ENCODE peak calls at places on chromosomes 4 and X, in nine cellular contexts. One of them, this sample, is unnamed.

GRCh38 chr4:184382189-184382846 is 92.0 kb downstream of the IRF2 start:
- DNase-seq in HL-60: no peak
- DNase-seq in cardiac fibroblast: no peak
- DNase-seq in T-helper 1 cell: no peak
- DNase-seq in activated CD4-positive, alpha-beta T cell treated with anti-CD3 and anti-CD28 coated beads, Interleukin-2, amount 10 ng/mL, durations not matched to agents 7 days and 5 days: peak; percentile 41
- DNase-seq in left colon: peak; percentile 38
- DNase-seq in HEK293T: no peak
- DNase-seq in chondrocyte: no peak
- DNase-seq in Kasumi-1: peak; percentile 51
- DNase-seq in this sample: no peak

GRCh38 chr4:140296335-140296753 is 77.1 kb upstream of the SCOC start:
- DNase-seq in HL-60: no peak
- DNase-seq in cardiac fibroblast: peak; percentile 75
- DNase-seq in T-helper 1 cell: no peak
- DNase-seq in activated CD4-positive, alpha-beta T cell treated with anti-CD3 and anti-CD28 coated beads, Interleukin-2, amount 10 ng/mL, durations not matched to agents 7 days and 5 days: no peak
- DNase-seq in left colon: peak; percentile 21
- DNase-seq in HEK293T: peak; percentile 42
- DNase-seq in chondrocyte: no peak
- DNase-seq in Kasumi-1: no peak
- DNase-seq in this sample: peak; percentile 18

GRCh38 chrX:80216086-80216485 is 201.5 kb downstream of the TBX22 start:
- DNase-seq in HL-60: peak; percentile 56
- DNase-seq in cardiac fibroblast: peak; percentile 41
- DNase-seq in T-helper 1 cell: no peak
- DNase-seq in activated CD4-positive, alpha-beta T cell treated with anti-CD3 and anti-CD28 coated beads, Interleukin-2, amount 10 ng/mL, durations not matched to agents 7 days and 5 days: no peak
- DNase-seq in left colon: no peak
- DNase-seq in HEK293T: no peak
- DNase-seq in chondrocyte: no peak
- DNase-seq in Kasumi-1: no peak
- DNase-seq in this sample: no peak

GRCh38 chr4:2478220-2478619 is 9.3 kb downstream of the RNF4 start:
- DNase-seq in HL-60: no peak
- DNase-seq in cardiac fibroblast: no peak
- DNase-seq in T-helper 1 cell: no peak
- DNase-seq in activated CD4-positive, alpha-beta T cell treated with anti-CD3 and anti-CD28 coated beads, Interleukin-2, amount 10 ng/mL, durations not matched to agents 7 days and 5 days: no peak
- DNase-seq in left colon: no peak
- DNase-seq in HEK293T: no peak
- DNase-seq in chondrocyte: no peak
- DNase-seq in Kasumi-1: no peak
- DNase-seq in this sample: no peak

GRCh38 chr4:86924805-86925204 is 10.0 kb upstream of the AFF1 start:
- DNase-seq in HL-60: no peak
- DNase-seq in cardiac fibroblast: peak; percentile 95
- DNase-seq in T-helper 1 cell: no peak
- DNase-seq in activated CD4-positive, alpha-beta T cell treated with anti-CD3 and anti-CD28 coated beads, Interleukin-2, amount 10 ng/mL, durations not matched to agents 7 days and 5 days: no peak
- DNase-seq in left colon: no peak
- DNase-seq in HEK293T: no peak
- DNase-seq in chondrocyte: no peak
- DNase-seq in Kasumi-1: no peak
- DNase-seq in this sample: no peak

GRCh38 chr4:128394778-128395177 is 107.2 kb upstream of the PGRMC2 start:
- DNase-seq in HL-60: no peak
- DNase-seq in cardiac fibroblast: peak; percentile 32
- DNase-seq in T-helper 1 cell: no peak
- DNase-seq in activated CD4-positive, alpha-beta T cell treated with anti-CD3 and anti-CD28 coated beads, Interleukin-2, amount 10 ng/mL, durations not matched to agents 7 days and 5 days: no peak
- DNase-seq in left colon: no peak
- DNase-seq in HEK293T: no peak
- DNase-seq in chondrocyte: no peak
- DNase-seq in Kasumi-1: no peak
- DNase-seq in this sample: no peak

GRCh38 chr4:156732634-156733033 is 239.0 kb downstream of the PDGFC start:
- DNase-seq in HL-60: no peak
- DNase-seq in cardiac fibroblast: no peak
- DNase-seq in T-helper 1 cell: no peak
- DNase-seq in activated CD4-positive, alpha-beta T cell treated with anti-CD3 and anti-CD28 coated beads, Interleukin-2, amount 10 ng/mL, durations not matched to agents 7 days and 5 days: no peak
- DNase-seq in left colon: no peak
- DNase-seq in HEK293T: no peak
- DNase-seq in chondrocyte: no peak
- DNase-seq in Kasumi-1: peak; percentile 16
- DNase-seq in this sample: no peak

GRCh38 chr4:54165438-54165837 is 63.7 kb upstream of the PDGFRA start:
- DNase-seq in HL-60: no peak
- DNase-seq in cardiac fibroblast: peak; percentile 90
- DNase-seq in T-helper 1 cell: no peak
- DNase-seq in activated CD4-positive, alpha-beta T cell treated with anti-CD3 and anti-CD28 coated beads, Interleukin-2, amount 10 ng/mL, durations not matched to agents 7 days and 5 days: no peak
- DNase-seq in left colon: no peak
- DNase-seq in HEK293T: no peak
- DNase-seq in chondrocyte: no peak
- DNase-seq in Kasumi-1: no peak
- DNase-seq in this sample: no peak

GRCh38 chrX:133350751-133351150 is 64.5 kb downstream of the GPC4 start:
- DNase-seq in HL-60: no peak
- DNase-seq in cardiac fibroblast: peak; percentile 21
- DNase-seq in T-helper 1 cell: no peak
- DNase-seq in activated CD4-positive, alpha-beta T cell treated with anti-CD3 and anti-CD28 coated beads, Interleukin-2, amount 10 ng/mL, durations not matched to agents 7 days and 5 days: no peak
- DNase-seq in left colon: peak; percentile 43
- DNase-seq in HEK293T: no peak
- DNase-seq in chondrocyte: no peak
- DNase-seq in Kasumi-1: no peak
- DNase-seq in this sample: no peak

GRCh38 chrX:118823263-118824172 is at the start of gene ZCCHC12:
- DNase-seq in HL-60: no peak
- DNase-seq in cardiac fibroblast: peak; percentile 45
- DNase-seq in T-helper 1 cell: peak; percentile 23
- DNase-seq in activated CD4-positive, alpha-beta T cell treated with anti-CD3 and anti-CD28 coated beads, Interleukin-2, amount 10 ng/mL, durations not matched to agents 7 days and 5 days: peak; percentile 19
- DNase-seq in left colon: peak; percentile 31
- DNase-seq in HEK293T: peak; percentile 91
- DNase-seq in chondrocyte: no peak
- DNase-seq in Kasumi-1: peak; percentile 56
- DNase-seq in this sample: peak; percentile 56

GRCh38 chr4:114980932-114981693 is 132.3 kb downstream of the NDST4 start:
- DNase-seq in HL-60: no peak
- DNase-seq in cardiac fibroblast: no peak
- DNase-seq in T-helper 1 cell: no peak
- DNase-seq in activated CD4-positive, alpha-beta T cell treated with anti-CD3 and anti-CD28 coated beads, Interleukin-2, amount 10 ng/mL, durations not matched to agents 7 days and 5 days: no peak
- DNase-seq in left colon: no peak
- DNase-seq in HEK293T: no peak
- DNase-seq in chondrocyte: no peak
- DNase-seq in Kasumi-1: no peak
- DNase-seq in this sample: no peak

GRCh38 chr4:141870152-141870551 is 233.8 kb downstream of the IL15 start:
- DNase-seq in HL-60: no peak
- DNase-seq in cardiac fibroblast: no peak
- DNase-seq in T-helper 1 cell: no peak
- DNase-seq in activated CD4-positive, alpha-beta T cell treated with anti-CD3 and anti-CD28 coated beads, Interleukin-2, amount 10 ng/mL, durations not matched to agents 7 days and 5 days: no peak
- DNase-seq in left colon: no peak
- DNase-seq in HEK293T: no peak
- DNase-seq in chondrocyte: no peak
- DNase-seq in Kasumi-1: no peak
- DNase-seq in this sample: no peak

GRCh38 chr4:82891728-82892466 is 944 bp upstream of the SEC31A start:
- DNase-seq in HL-60: no peak
- DNase-seq in cardiac fibroblast: peak; percentile 49
- DNase-seq in T-helper 1 cell: no peak
- DNase-seq in activated CD4-positive, alpha-beta T cell treated with anti-CD3 and anti-CD28 coated beads, Interleukin-2, amount 10 ng/mL, durations not matched to agents 7 days and 5 days: no peak
- DNase-seq in left colon: no peak
- DNase-seq in HEK293T: no peak
- DNase-seq in chondrocyte: no peak
- DNase-seq in Kasumi-1: no peak
- DNase-seq in this sample: no peak

GRCh38 chr4:16261313-16261878 is 35.1 kb upstream of the TAPT1 start:
- DNase-seq in HL-60: no peak
- DNase-seq in cardiac fibroblast: no peak
- DNase-seq in T-helper 1 cell: no peak
- DNase-seq in activated CD4-positive, alpha-beta T cell treated with anti-CD3 and anti-CD28 coated beads, Interleukin-2, amount 10 ng/mL, durations not matched to agents 7 days and 5 days: no peak
- DNase-seq in left colon: no peak
- DNase-seq in HEK293T: no peak
- DNase-seq in chondrocyte: no peak
- DNase-seq in Kasumi-1: no peak
- DNase-seq in this sample: no peak

GRCh38 chr4:30825008-30825765 is 105.0 kb downstream of the PCDH7 start:
- DNase-seq in HL-60: no peak
- DNase-seq in cardiac fibroblast: no peak
- DNase-seq in T-helper 1 cell: no peak
- DNase-seq in activated CD4-positive, alpha-beta T cell treated with anti-CD3 and anti-CD28 coated beads, Interleukin-2, amount 10 ng/mL, durations not matched to agents 7 days and 5 days: no peak
- DNase-seq in left colon: no peak
- DNase-seq in HEK293T: no peak
- DNase-seq in chondrocyte: no peak
- DNase-seq in Kasumi-1: no peak
- DNase-seq in this sample: no peak

GRCh38 chr4:47531241-47531953 is 46.3 kb downstream of the ATP10D start:
- DNase-seq in HL-60: peak; percentile 28
- DNase-seq in cardiac fibroblast: peak; percentile 77
- DNase-seq in T-helper 1 cell: peak; percentile 11
- DNase-seq in activated CD4-positive, alpha-beta T cell treated with anti-CD3 and anti-CD28 coated beads, Interleukin-2, amount 10 ng/mL, durations not matched to agents 7 days and 5 days: peak; percentile 74
- DNase-seq in left colon: peak; percentile 24
- DNase-seq in HEK293T: no peak
- DNase-seq in chondrocyte: no peak
- DNase-seq in Kasumi-1: peak; percentile 99
- DNase-seq in this sample: peak; percentile 85

GRCh38 chrX:7110821-7111276 is 36.7 kb upstream of the STS start:
- DNase-seq in HL-60: no peak
- DNase-seq in cardiac fibroblast: no peak
- DNase-seq in T-helper 1 cell: no peak
- DNase-seq in activated CD4-positive, alpha-beta T cell treated with anti-CD3 and anti-CD28 coated beads, Interleukin-2, amount 10 ng/mL, durations not matched to agents 7 days and 5 days: no peak
- DNase-seq in left colon: no peak
- DNase-seq in HEK293T: no peak
- DNase-seq in chondrocyte: no peak
- DNase-seq in Kasumi-1: no peak
- DNase-seq in this sample: no peak

GRCh38 chr4:19850909-19851308 is 400.8 kb upstream of the SLIT2 start:
- DNase-seq in HL-60: no peak
- DNase-seq in cardiac fibroblast: peak; percentile 41
- DNase-seq in T-helper 1 cell: no peak
- DNase-seq in activated CD4-positive, alpha-beta T cell treated with anti-CD3 and anti-CD28 coated beads, Interleukin-2, amount 10 ng/mL, durations not matched to agents 7 days and 5 days: no peak
- DNase-seq in left colon: no peak
- DNase-seq in HEK293T: no peak
- DNase-seq in chondrocyte: no peak
- DNase-seq in Kasumi-1: no peak
- DNase-seq in this sample: no peak

GRCh38 chrX:15136795-15137194 is 133.1 kb downstream of the ASB9 start:
- DNase-seq in HL-60: no peak
- DNase-seq in cardiac fibroblast: no peak
- DNase-seq in T-helper 1 cell: no peak
- DNase-seq in activated CD4-positive, alpha-beta T cell treated with anti-CD3 and anti-CD28 coated beads, Interleukin-2, amount 10 ng/mL, durations not matched to agents 7 days and 5 days: no peak
- DNase-seq in left colon: no peak
- DNase-seq in HEK293T: no peak
- DNase-seq in chondrocyte: no peak
- DNase-seq in Kasumi-1: no peak
- DNase-seq in this sample: no peak

GRCh38 chr4:8300832-8301231 is 31.3 kb downstream of the HTRA3 start:
- DNase-seq in HL-60: no peak
- DNase-seq in cardiac fibroblast: no peak
- DNase-seq in T-helper 1 cell: no peak
- DNase-seq in activated CD4-positive, alpha-beta T cell treated with anti-CD3 and anti-CD28 coated beads, Interleukin-2, amount 10 ng/mL, durations not matched to agents 7 days and 5 days: no peak
- DNase-seq in left colon: no peak
- DNase-seq in HEK293T: no peak
- DNase-seq in chondrocyte: no peak
- DNase-seq in Kasumi-1: no peak
- DNase-seq in this sample: no peak

GRCh38 chrX:103063191-103063845 is 653 bp downstream of the BEX1 start:
- DNase-seq in HL-60: no peak
- DNase-seq in cardiac fibroblast: peak; percentile 34
- DNase-seq in T-helper 1 cell: no peak
- DNase-seq in activated CD4-positive, alpha-beta T cell treated with anti-CD3 and anti-CD28 coated beads, Interleukin-2, amount 10 ng/mL, durations not matched to agents 7 days and 5 days: no peak
- DNase-seq in left colon: no peak
- DNase-seq in HEK293T: no peak
- DNase-seq in chondrocyte: no peak
- DNase-seq in Kasumi-1: no peak
- DNase-seq in this sample: no peak

GRCh38 chr4:76504613-76505465 is 69.8 kb downstream of the SHROOM3 start:
- DNase-seq in HL-60: no peak
- DNase-seq in cardiac fibroblast: peak; percentile 77
- DNase-seq in T-helper 1 cell: no peak
- DNase-seq in activated CD4-positive, alpha-beta T cell treated with anti-CD3 and anti-CD28 coated beads, Interleukin-2, amount 10 ng/mL, durations not matched to agents 7 days and 5 days: peak; percentile 31
- DNase-seq in left colon: no peak
- DNase-seq in HEK293T: peak; percentile 37
- DNase-seq in chondrocyte: no peak
- DNase-seq in Kasumi-1: peak; percentile 46
- DNase-seq in this sample: no peak

GRCh38 chrX:74446876-74447275 is 25.6 kb downstream of the SLC16A2 start:
- DNase-seq in HL-60: no peak
- DNase-seq in cardiac fibroblast: no peak
- DNase-seq in T-helper 1 cell: no peak
- DNase-seq in activated CD4-positive, alpha-beta T cell treated with anti-CD3 and anti-CD28 coated beads, Interleukin-2, amount 10 ng/mL, durations not matched to agents 7 days and 5 days: no peak
- DNase-seq in left colon: no peak
- DNase-seq in HEK293T: no peak
- DNase-seq in chondrocyte: no peak
- DNase-seq in Kasumi-1: no peak
- DNase-seq in this sample: no peak

GRCh38 chr4:51842167-51842553 is 793 bp upstream of the DCUN1D4 start:
- DNase-seq in HL-60: no peak
- DNase-seq in cardiac fibroblast: peak; percentile 38
- DNase-seq in T-helper 1 cell: no peak
- DNase-seq in activated CD4-positive, alpha-beta T cell treated with anti-CD3 and anti-CD28 coated beads, Interleukin-2, amount 10 ng/mL, durations not matched to agents 7 days and 5 days: peak; percentile 7
- DNase-seq in left colon: peak; percentile 41
- DNase-seq in HEK293T: peak; percentile 15
- DNase-seq in chondrocyte: no peak
- DNase-seq in Kasumi-1: peak; percentile 86
- DNase-seq in this sample: no peak

GRCh38 chr4:62014982-62015739 is 815.0 kb downstream of the ADGRL3 start:
- DNase-seq in HL-60: no peak
- DNase-seq in cardiac fibroblast: peak; percentile 5
- DNase-seq in T-helper 1 cell: no peak
- DNase-seq in activated CD4-positive, alpha-beta T cell treated with anti-CD3 and anti-CD28 coated beads, Interleukin-2, amount 10 ng/mL, durations not matched to agents 7 days and 5 days: no peak
- DNase-seq in left colon: no peak
- DNase-seq in HEK293T: no peak
- DNase-seq in chondrocyte: no peak
- DNase-seq in Kasumi-1: no peak
- DNase-seq in this sample: no peak